ENCODE peak calls at places on chromosomes 6 and 20, in five cellular contexts. One of them, this sample, is unnamed.

GRCh38 chr6:134295953-134296553 is 21.9 kb downstream of the SGK1 start:
- DNase-seq in left ventricle myocardium inferior: no peak
- DNase-seq in fibroblast of the aortic adventitia: peak
- DNase-seq in naive thymus-derived CD8-positive, alpha-beta T cell: no peak
- DNase-seq in stimulated activated CD8-positive, alpha-beta memory T cell treated with anti-CD3 and anti-CD28 coated beads, Interleukin-7, amount 100 ng/mL, for 4 hours: no peak
- DNase-seq in this sample: peak

GRCh38 chr6:43968110-43968965 is 158.9 kb downstream of the MRPL14 start:
- DNase-seq in stimulated activated CD8-positive, alpha-beta memory T cell treated with anti-CD3 and anti-CD28 coated beads, Interleukin-7, amount 100 ng/mL, for 4 hours: no peak
- DNase-seq in fibroblast of the aortic adventitia: no peak
- DNase-seq in naive thymus-derived CD8-positive, alpha-beta T cell: no peak
- DNase-seq in left ventricle myocardium inferior: no peak
- DNase-seq in this sample: no peak

GRCh38 chr20:51216850-51217249 is 193.9 kb upstream of the KCNG1 start:
- DNase-seq in left ventricle myocardium inferior: no peak
- DNase-seq in fibroblast of the aortic adventitia: no peak
- DNase-seq in naive thymus-derived CD8-positive, alpha-beta T cell: no peak
- DNase-seq in stimulated activated CD8-positive, alpha-beta memory T cell treated with anti-CD3 and anti-CD28 coated beads, Interleukin-7, amount 100 ng/mL, for 4 hours: no peak
- DNase-seq in this sample: no peak

GRCh38 chr20:60652615-60653014 is 599.4 kb upstream of the CDH4 start:
- DNase-seq in left ventricle myocardium inferior: no peak
- DNase-seq in stimulated activated CD8-positive, alpha-beta memory T cell treated with anti-CD3 and anti-CD28 coated beads, Interleukin-7, amount 100 ng/mL, for 4 hours: no peak
- DNase-seq in fibroblast of the aortic adventitia: no peak
- DNase-seq in naive thymus-derived CD8-positive, alpha-beta T cell: no peak
- DNase-seq in this sample: no peak

GRCh38 chr6:35411066-35411465 is 41.1 kb upstream of the FANCE start:
- DNase-seq in fibroblast of the aortic adventitia: no peak
- DNase-seq in naive thymus-derived CD8-positive, alpha-beta T cell: no peak
- DNase-seq in left ventricle myocardium inferior: no peak
- DNase-seq in stimulated activated CD8-positive, alpha-beta memory T cell treated with anti-CD3 and anti-CD28 coated beads, Interleukin-7, amount 100 ng/mL, for 4 hours: no peak
- DNase-seq in this sample: no peak

GRCh38 chr20:57957397-57958049 is 247.7 kb upstream of the PMEPA1 start:
- DNase-seq in stimulated activated CD8-positive, alpha-beta memory T cell treated with anti-CD3 and anti-CD28 coated beads, Interleukin-7, amount 100 ng/mL, for 4 hours: no peak
- DNase-seq in naive thymus-derived CD8-positive, alpha-beta T cell: no peak
- DNase-seq in left ventricle myocardium inferior: no peak
- DNase-seq in fibroblast of the aortic adventitia: no peak
- DNase-seq in this sample: no peak

GRCh38 chr6:43219814-43220213 is 9.5 kb downstream of the DNPH1 start:
- DNase-seq in stimulated activated CD8-positive, alpha-beta memory T cell treated with anti-CD3 and anti-CD28 coated beads, Interleukin-7, amount 100 ng/mL, for 4 hours: no peak
- DNase-seq in naive thymus-derived CD8-positive, alpha-beta T cell: no peak
- DNase-seq in left ventricle myocardium inferior: no peak
- DNase-seq in fibroblast of the aortic adventitia: no peak
- DNase-seq in this sample: peak

GRCh38 chr20:50302463-50303041 is 111.9 kb downstream of the CEBPB start:
- DNase-seq in fibroblast of the aortic adventitia: peak
- DNase-seq in left ventricle myocardium inferior: no peak
- DNase-seq in stimulated activated CD8-positive, alpha-beta memory T cell treated with anti-CD3 and anti-CD28 coated beads, Interleukin-7, amount 100 ng/mL, for 4 hours: no peak
- DNase-seq in naive thymus-derived CD8-positive, alpha-beta T cell: no peak
- DNase-seq in this sample: no peak

GRCh38 chr20:17967595-17968365 is 814 bp downstream of the SNX5 start:
- DNase-seq in naive thymus-derived CD8-positive, alpha-beta T cell: peak
- DNase-seq in stimulated activated CD8-positive, alpha-beta memory T cell treated with anti-CD3 and anti-CD28 coated beads, Interleukin-7, amount 100 ng/mL, for 4 hours: no peak
- DNase-seq in left ventricle myocardium inferior: no peak
- DNase-seq in fibroblast of the aortic adventitia: peak
- DNase-seq in this sample: no peak

GRCh38 chr6:157143171-157143884 is 180.0 kb downstream of the TMEM242 start:
- DNase-seq in fibroblast of the aortic adventitia: peak
- DNase-seq in left ventricle myocardium inferior: peak
- DNase-seq in naive thymus-derived CD8-positive, alpha-beta T cell: peak
- DNase-seq in stimulated activated CD8-positive, alpha-beta memory T cell treated with anti-CD3 and anti-CD28 coated beads, Interleukin-7, amount 100 ng/mL, for 4 hours: peak
- DNase-seq in this sample: no peak

GRCh38 chr6:138577151-138577915 is 78.0 kb upstream of the NHSL1 start:
- DNase-seq in left ventricle myocardium inferior: no peak
- DNase-seq in naive thymus-derived CD8-positive, alpha-beta T cell: no peak
- DNase-seq in fibroblast of the aortic adventitia: no peak
- DNase-seq in stimulated activated CD8-positive, alpha-beta memory T cell treated with anti-CD3 and anti-CD28 coated beads, Interleukin-7, amount 100 ng/mL, for 4 hours: no peak
- DNase-seq in this sample: no peak

GRCh38 chr6:110020888-110021287 is 42.8 kb downstream of the GPR6 start:
- DNase-seq in left ventricle myocardium inferior: no peak
- DNase-seq in naive thymus-derived CD8-positive, alpha-beta T cell: no peak
- DNase-seq in stimulated activated CD8-positive, alpha-beta memory T cell treated with anti-CD3 and anti-CD28 coated beads, Interleukin-7, amount 100 ng/mL, for 4 hours: no peak
- DNase-seq in fibroblast of the aortic adventitia: no peak
- DNase-seq in this sample: no peak

GRCh38 chr20:11810316-11811130 is 107.2 kb upstream of the BTBD3 start:
- DNase-seq in naive thymus-derived CD8-positive, alpha-beta T cell: no peak
- DNase-seq in stimulated activated CD8-positive, alpha-beta memory T cell treated with anti-CD3 and anti-CD28 coated beads, Interleukin-7, amount 100 ng/mL, for 4 hours: no peak
- DNase-seq in fibroblast of the aortic adventitia: peak
- DNase-seq in left ventricle myocardium inferior: no peak
- DNase-seq in this sample: no peak

GRCh38 chr6:140082867-140083297 is 708.4 kb upstream of the CITED2 start:
- DNase-seq in left ventricle myocardium inferior: no peak
- DNase-seq in naive thymus-derived CD8-positive, alpha-beta T cell: no peak
- DNase-seq in stimulated activated CD8-positive, alpha-beta memory T cell treated with anti-CD3 and anti-CD28 coated beads, Interleukin-7, amount 100 ng/mL, for 4 hours: no peak
- DNase-seq in fibroblast of the aortic adventitia: peak
- DNase-seq in this sample: no peak

GRCh38 chr6:156718647-156719394 is 58.4 kb upstream of the ARID1B start:
- DNase-seq in naive thymus-derived CD8-positive, alpha-beta T cell: no peak
- DNase-seq in left ventricle myocardium inferior: peak
- DNase-seq in stimulated activated CD8-positive, alpha-beta memory T cell treated with anti-CD3 and anti-CD28 coated beads, Interleukin-7, amount 100 ng/mL, for 4 hours: no peak
- DNase-seq in fibroblast of the aortic adventitia: peak
- DNase-seq in this sample: peak

GRCh38 chr6:155351273-155352129 is 37.2 kb upstream of the TFB1M start:
- DNase-seq in naive thymus-derived CD8-positive, alpha-beta T cell: no peak
- DNase-seq in left ventricle myocardium inferior: no peak
- DNase-seq in fibroblast of the aortic adventitia: no peak
- DNase-seq in stimulated activated CD8-positive, alpha-beta memory T cell treated with anti-CD3 and anti-CD28 coated beads, Interleukin-7, amount 100 ng/mL, for 4 hours: no peak
- DNase-seq in this sample: no peak

GRCh38 chr6:5395719-5396118 is 134.4 kb downstream of the FARS2 start:
- DNase-seq in naive thymus-derived CD8-positive, alpha-beta T cell: no peak
- DNase-seq in left ventricle myocardium inferior: no peak
- DNase-seq in fibroblast of the aortic adventitia: no peak
- DNase-seq in stimulated activated CD8-positive, alpha-beta memory T cell treated with anti-CD3 and anti-CD28 coated beads, Interleukin-7, amount 100 ng/mL, for 4 hours: no peak
- DNase-seq in this sample: no peak

GRCh38 chr6:71294121-71294523 is 5.5 kb downstream of the OGFRL1 start:
- DNase-seq in fibroblast of the aortic adventitia: peak
- DNase-seq in naive thymus-derived CD8-positive, alpha-beta T cell: no peak
- DNase-seq in stimulated activated CD8-positive, alpha-beta memory T cell treated with anti-CD3 and anti-CD28 coated beads, Interleukin-7, amount 100 ng/mL, for 4 hours: no peak
- DNase-seq in left ventricle myocardium inferior: no peak
- DNase-seq in this sample: no peak

GRCh38 chr20:9942736-9943135 is 92.1 kb upstream of the ANKEF1 start:
- DNase-seq in stimulated activated CD8-positive, alpha-beta memory T cell treated with anti-CD3 and anti-CD28 coated beads, Interleukin-7, amount 100 ng/mL, for 4 hours: no peak
- DNase-seq in naive thymus-derived CD8-positive, alpha-beta T cell: no peak
- DNase-seq in left ventricle myocardium inferior: no peak
- DNase-seq in fibroblast of the aortic adventitia: peak
- DNase-seq in this sample: no peak

GRCh38 chr6:158849899-158850806 is 31.0 kb upstream of the EZR start:
- DNase-seq in left ventricle myocardium inferior: no peak
- DNase-seq in fibroblast of the aortic adventitia: peak
- DNase-seq in naive thymus-derived CD8-positive, alpha-beta T cell: peak
- DNase-seq in stimulated activated CD8-positive, alpha-beta memory T cell treated with anti-CD3 and anti-CD28 coated beads, Interleukin-7, amount 100 ng/mL, for 4 hours: peak
- DNase-seq in this sample: no peak

GRCh38 chr6:28333047-28333446 is 2.9 kb downstream of the ZSCAN31 start:
- DNase-seq in fibroblast of the aortic adventitia: no peak
- DNase-seq in stimulated activated CD8-positive, alpha-beta memory T cell treated with anti-CD3 and anti-CD28 coated beads, Interleukin-7, amount 100 ng/mL, for 4 hours: no peak
- DNase-seq in left ventricle myocardium inferior: no peak
- DNase-seq in naive thymus-derived CD8-positive, alpha-beta T cell: no peak
- DNase-seq in this sample: no peak

GRCh38 chr6:39184906-39185580 is 44.2 kb downstream of the KCNK5 start:
- DNase-seq in stimulated activated CD8-positive, alpha-beta memory T cell treated with anti-CD3 and anti-CD28 coated beads, Interleukin-7, amount 100 ng/mL, for 4 hours: no peak
- DNase-seq in fibroblast of the aortic adventitia: no peak
- DNase-seq in naive thymus-derived CD8-positive, alpha-beta T cell: no peak
- DNase-seq in left ventricle myocardium inferior: no peak
- DNase-seq in this sample: no peak

GRCh38 chr6:3893487-3893886 is 44.3 kb downstream of the FAM50B start:
- DNase-seq in stimulated activated CD8-positive, alpha-beta memory T cell treated with anti-CD3 and anti-CD28 coated beads, Interleukin-7, amount 100 ng/mL, for 4 hours: no peak
- DNase-seq in naive thymus-derived CD8-positive, alpha-beta T cell: no peak
- DNase-seq in left ventricle myocardium inferior: no peak
- DNase-seq in fibroblast of the aortic adventitia: no peak
- DNase-seq in this sample: no peak

GRCh38 chr6:67219336-67219735 is 1415.7 kb upstream of the ADGRB3 start:
- DNase-seq in left ventricle myocardium inferior: no peak
- DNase-seq in fibroblast of the aortic adventitia: no peak
- DNase-seq in stimulated activated CD8-positive, alpha-beta memory T cell treated with anti-CD3 and anti-CD28 coated beads, Interleukin-7, amount 100 ng/mL, for 4 hours: no peak
- DNase-seq in naive thymus-derived CD8-positive, alpha-beta T cell: no peak
- DNase-seq in this sample: no peak

GRCh38 chr20:58308680-58309527 is 611 bp upstream of the RAB22A start:
- DNase-seq in stimulated activated CD8-positive, alpha-beta memory T cell treated with anti-CD3 and anti-CD28 coated beads, Interleukin-7, amount 100 ng/mL, for 4 hours: no peak
- DNase-seq in fibroblast of the aortic adventitia: peak
- DNase-seq in naive thymus-derived CD8-positive, alpha-beta T cell: peak
- DNase-seq in left ventricle myocardium inferior: peak
- DNase-seq in this sample: peak

This sample was measured in heart left ventricle.